ENCODE peak calls at places on chromosomes 3 and 15, in ten cellular contexts. W, M, S, K, P, Q, N, Y, G and U are unnamed samples.

GRCh38 chr3:52286777-52287110 is 884 bp upstream of the GLYCTK start:
- DNase-seq in W (no peak), G (no peak), P (peak), S (no peak), M (no peak), Q (peak), K (no peak), Y (no peak), N (no peak), U (no peak)

GRCh38 chr3:184616416-184616815 is 54.8 kb downstream of the EPHB3 start:
- DNase-seq in Y (no peak), K (no peak), G (no peak), W (no peak), P (no peak), M (no peak), S (no peak), N (no peak), Q (no peak), U (no peak)

GRCh38 chr15:99365232-99365631 is 114.0 kb downstream of the LRRC28 start:
- DNase-seq in S (no peak), N (no peak), P (no peak), K (no peak), W (no peak), M (no peak), Q (no peak), Y (no peak), G (peak), U (no peak)

GRCh38 chr15:65375871-65376552 is 1.8 kb downstream of the IGDCC3 start:
- DNase-seq in P (no peak), N (no peak), S (no peak), G (no peak), Y (no peak), Q (no peak), K (no peak), W (no peak), M (no peak), U (no peak)

GRCh38 chr15:68578960-68579935 is at the start of gene CORO2B:
- DNase-seq in Q (peak), M (no peak), Y (no peak), P (no peak), W (no peak), N (no peak), S (no peak), G (no peak), K (no peak), U (peak)

GRCh38 chr3:105614288-105615030 is 247.8 kb downstream of the ALCAM start:
- DNase-seq in S (no peak), N (no peak), W (no peak), P (no peak), K (no peak), G (no peak), M (no peak), Q (no peak), Y (no peak), U (no peak)

GRCh38 chr15:88603885-88604284 is 17.3 kb upstream of the AEN start:
- DNase-seq in P (no peak), N (no peak), Q (no peak), G (no peak), M (no peak), Y (no peak), K (no peak), W (no peak), S (no peak), U (peak)

GRCh38 chr3:100665230-100665629 is 44.1 kb upstream of the TFG start:
- DNase-seq in P (no peak), Y (no peak), N (no peak), K (no peak), M (no peak), Q (no peak), G (no peak), S (no peak), W (no peak), U (no peak)

GRCh38 chr15:67253103-67253502 is 1.4 kb downstream of the AAGAB start:
- DNase-seq in Q (no peak), W (no peak), N (no peak), M (peak), K (no peak), G (no peak), Y (no peak), P (no peak), S (no peak), U (no peak)

GRCh38 chr15:27490867-27491595 is 520.0 kb downstream of the GABRG3 start:
- DNase-seq in G (no peak), Y (no peak), M (no peak), P (no peak), Q (no peak), N (no peak), W (no peak), S (no peak), K (no peak), U (peak)

GRCh38 chr15:47801522-47801921 is 84.2 kb downstream of the SEMA6D start:
- DNase-seq in M (no peak), S (no peak), P (no peak), K (no peak), Q (peak), W (no peak), N (peak), Y (no peak), G (no peak), U (no peak)

GRCh38 chr3:15979490-15979889 is 181.7 kb upstream of the ANKRD28 start:
- DNase-seq in Q (no peak), W (peak), P (no peak), K (no peak), N (no peak), Y (peak), M (no peak), S (no peak), G (no peak), U (no peak)

GRCh38 chr3:130748520-130748919 is 1.9 kb upstream of the PIK3R4 start:
- DNase-seq in S (no peak), W (no peak), P (no peak), N (no peak), M (no peak), K (no peak), Y (no peak), G (no peak), Q (no peak), U (no peak)

GRCh38 chr3:6560259-6560658 is 300.7 kb upstream of the GRM7 start:
- DNase-seq in N (no peak), K (no peak), G (no peak), Y (no peak), S (no peak), P (no peak), W (no peak), Q (no peak), M (no peak), U (no peak)

GRCh38 chr15:25268166-25268565 is 170.7 kb downstream of the UBE3A start:
- DNase-seq in P (peak), K (no peak), S (no peak), G (no peak), M (no peak), Q (no peak), W (peak), Y (no peak), N (no peak), U (peak)

GRCh38 chr3:172519740-172520139 is 3.5 kb downstream of the TNFSF10 start:
- DNase-seq in Y (no peak), W (no peak), K (no peak), M (no peak), Q (peak), G (no peak), P (no peak), N (no peak), S (no peak), U (no peak)

GRCh38 chr3:25648925-25649828 is 15.5 kb downstream of the TOP2B start:
- DNase-seq in K (no peak), W (no peak), M (no peak), Q (no peak), N (no peak), G (no peak), S (no peak), P (no peak), Y (no peak), U (no peak)

GRCh38 chr15:64861960-64862359 is 20.2 kb downstream of the PLEKHO2 start:
- DNase-seq in N (no peak), G (no peak), W (no peak), S (no peak), M (no peak), P (no peak), Q (no peak), Y (no peak), K (no peak), U (peak)

GRCh38 chr3:152325136-152325535 is 56.4 kb downstream of the MBNL1 start:
- DNase-seq in K (no peak), G (no peak), Y (no peak), Q (no peak), S (no peak), W (no peak), P (no peak), N (no peak), M (no peak), U (no peak)

GRCh38 chr3:152331975-152332374 is 63.2 kb downstream of the MBNL1 start:
- DNase-seq in W (no peak), M (no peak), Q (no peak), N (no peak), K (no peak), G (no peak), S (no peak), P (no peak), Y (no peak), U (no peak)

GRCh38 chr3:152330565-152330964 is 61.8 kb downstream of the MBNL1 start:
- DNase-seq in Q (no peak), G (peak), Y (no peak), S (no peak), K (no peak), M (no peak), W (no peak), P (no peak), N (no peak), U (no peak)

GRCh38 chr3:152331018-152331541 is 62.4 kb downstream of the MBNL1 start:
- DNase-seq in N (no peak), Y (no peak), S (no peak), W (no peak), M (no peak), G (peak), P (peak), Q (no peak), K (no peak), U (no peak)

GRCh38 chr3:152328841-152329240 is 60.1 kb downstream of the MBNL1 start:
- DNase-seq in G (peak), S (no peak), M (no peak), Y (no peak), K (no peak), P (peak), W (no peak), Q (no peak), N (no peak), U (no peak)
- TF ChIP-seq POLR2AphosphoS5 in G (peak), S (peak), M (peak), Y (no peak), K (no peak), P (no peak), W (no peak), Q (peak), N (no peak), U (no peak)

GRCh38 chr15:41501191-41501917 is 7.7 kb downstream of the ITPKA start:
- DNase-seq in M (no peak), G (peak), S (no peak), Y (no peak), P (no peak), W (no peak), N (no peak), K (no peak), Q (no peak), U (peak)
- TF ChIP-seq POLR2AphosphoS5 in M (no peak), G (no peak), S (no peak), Y (no peak), P (no peak), W (no peak), N (no peak), K (no peak), Q (no peak), U (no peak)

GRCh38 chr3:49093853-49094767 is at the start of gene QRICH1:
- DNase-seq in N (peak), K (peak), M (peak), G (peak), S (peak), Y (peak), P (peak), W (peak), Q (peak), U (peak)

GRCh38 chr3:49098429-49098828 is 4.6 kb upstream of the QRICH1 start:
- DNase-seq in N (no peak), S (no peak), P (no peak), Q (no peak), K (no peak), G (no peak), Y (no peak), W (no peak), M (no peak), U (no peak)

GRCh38 chr3:49098910-49099630 is 5.2 kb upstream of the QRICH1 start:
- DNase-seq in P (no peak), M (no peak), K (no peak), W (no peak), G (no peak), Y (no peak), S (no peak), N (no peak), Q (no peak), U (no peak)

GRCh38 chr3:49092948-49093852 is 671 bp downstream of the QRICH1 start:
- DNase-seq in N (peak), Y (peak), Q (peak), K (peak), W (peak), G (peak), S (peak), M (peak), P (peak), U (peak)
- TF ChIP-seq POLR2AphosphoS5 in N (no peak), Y (peak), Q (peak), K (no peak), W (peak), G (no peak), S (no peak), M (no peak), P (peak), U (no peak)

GRCh38 chr15:44215594-44215993 is 20.5 kb upstream of the FRMD5 start:
- DNase-seq in W (no peak), Y (no peak), M (no peak), N (no peak), Q (no peak), G (peak), S (no peak), K (no peak), P (peak), U (no peak)
- TF ChIP-seq POLR2AphosphoS5 in W (no peak), Y (no peak), M (no peak), N (no peak), Q (no peak), G (peak), S (no peak), K (no peak), P (no peak), U (no peak)

DNA sequence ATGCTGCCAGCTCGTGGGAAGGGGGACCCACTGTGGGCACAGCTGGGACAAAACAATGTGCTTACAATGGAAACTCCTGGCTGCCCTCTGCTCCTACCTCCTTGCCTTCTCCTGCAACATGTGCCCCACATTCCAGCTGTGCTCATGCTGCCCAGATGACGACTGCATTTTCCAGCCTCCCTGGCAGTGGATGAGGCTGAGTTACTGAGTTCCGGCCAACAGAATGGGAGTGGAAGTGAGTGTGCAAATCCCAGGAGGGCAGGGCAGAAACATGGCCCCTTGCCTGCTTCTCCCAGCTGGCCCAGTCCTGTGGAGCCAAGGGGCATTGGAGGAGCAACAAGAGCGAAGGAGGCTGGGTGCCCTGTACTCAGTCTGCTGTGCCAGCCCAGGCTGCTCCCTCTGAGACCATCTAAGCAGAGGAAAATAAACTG is 17.1 kb downstream of the KLF15 start:
- DNase-seq in W (no peak), Y (no peak), Q (no peak), S (peak), P (no peak), N (no peak), G (no peak), K (peak), M (peak), U (no peak)
- TF ChIP-seq POLR2AphosphoS5 in W (no peak), Y (peak), Q (no peak), S (no peak), P (no peak), N (no peak), G (no peak), K (no peak), M (no peak), U (no peak)

DNA sequence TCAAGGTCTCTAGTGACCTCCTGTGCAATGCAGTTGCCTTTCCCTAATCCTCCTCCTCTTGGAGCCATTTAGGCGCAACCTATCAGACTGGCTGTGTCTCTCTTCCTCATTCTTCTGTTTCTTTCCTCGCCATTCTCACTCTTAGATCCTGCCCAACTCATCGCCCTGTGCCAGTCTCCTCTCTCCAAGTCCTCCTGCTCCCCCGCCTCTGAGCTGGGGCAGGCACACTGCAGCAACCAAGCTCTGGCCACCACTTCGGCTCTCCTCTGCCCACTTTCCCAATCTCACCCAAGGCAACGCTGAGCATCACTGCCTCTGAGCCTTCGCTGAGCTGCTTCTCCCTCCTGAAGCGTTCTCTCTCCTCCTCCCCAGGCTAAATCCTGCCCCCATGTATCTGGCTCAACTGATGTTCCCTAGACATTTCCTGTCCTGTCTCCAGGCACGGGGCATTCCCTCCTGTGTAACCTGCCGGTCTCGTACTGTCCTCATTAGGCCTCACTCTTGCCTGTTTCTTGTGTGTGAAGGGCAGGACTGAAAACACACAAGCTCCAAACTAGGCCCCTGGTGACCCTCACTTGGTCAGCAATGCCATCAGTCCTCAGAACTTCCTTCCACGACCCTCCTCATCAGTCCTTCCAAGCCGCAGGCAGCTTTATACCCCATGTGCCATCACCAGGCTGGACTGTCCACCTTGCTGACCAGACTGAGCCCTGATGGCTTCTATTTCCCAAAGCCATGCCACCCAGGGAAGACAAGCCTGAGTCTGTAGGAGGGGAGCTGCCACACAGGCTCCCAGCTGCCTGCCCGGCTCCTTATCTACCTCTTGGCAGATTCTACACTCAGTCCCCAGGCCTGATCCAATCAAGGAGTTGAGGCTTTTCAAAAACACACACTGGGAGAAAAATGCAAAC is 85.6 kb downstream of the SEC22A start:
- DNase-seq in Q (no peak), K (no peak), G (no peak), Y (peak), W (no peak), P (no peak), M (no peak), N (no peak), S (no peak), U (no peak)
- TF ChIP-seq POLR2AphosphoS5 in Q (no peak), K (no peak), G (no peak), Y (no peak), W (no peak), P (no peak), M (no peak), N (no peak), S (no peak), U (no peak)

GRCh38 chr3:124679048-124679638 is 51.1 kb upstream of the UMPS start:
- DNase-seq in W (no peak), K (no peak), Y (no peak), Q (no peak), M (no peak), G (no peak), S (no peak), N (no peak), P (no peak), U (no peak)
- TF ChIP-seq POLR2AphosphoS5 in W (no peak), K (no peak), Y (no peak), Q (no peak), M (no peak), G (no peak), S (no peak), N (no peak), P (no peak), U (no peak)

GRCh38 chr3:110940074-110940473 is 131.5 kb upstream of the NECTIN3 start:
- DNase-seq in G (no peak), S (no peak), M (no peak), Q (no peak), P (peak), Y (no peak), K (no peak), W (no peak), N (no peak), U (no peak)
- TF ChIP-seq POLR2AphosphoS5 in G (no peak), S (no peak), M (no peak), Q (no peak), P (no peak), Y (no peak), K (no peak), W (no peak), N (no peak), U (no peak)

DNA sequence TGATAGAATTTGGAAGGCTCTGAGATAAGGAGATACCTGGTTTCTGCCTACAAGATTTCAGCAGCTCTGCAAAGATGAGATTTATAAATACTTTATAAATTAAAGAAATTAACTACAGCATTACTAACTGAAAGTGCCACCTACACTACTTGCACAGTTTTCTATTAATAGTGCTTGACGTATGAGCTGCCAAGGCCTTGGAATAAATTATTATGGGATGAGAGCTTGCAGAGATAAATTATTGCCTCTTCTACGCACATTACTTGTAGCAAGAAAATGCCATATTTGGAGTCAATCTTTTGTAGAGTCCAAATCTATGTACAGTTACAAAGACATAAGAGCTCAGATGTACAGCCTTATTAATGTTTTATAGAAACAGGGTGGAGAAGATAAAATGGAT is 89.1 kb downstream of the BCHE start:
- DNase-seq in Y (no peak), N (no peak), K (no peak), M (no peak), G (no peak), Q (no peak), W (no peak), S (no peak), P (no peak), U (no peak)
- TF ChIP-seq POLR2AphosphoS5 in Y (no peak), N (no peak), K (no peak), M (no peak), G (no peak), Q (no peak), W (no peak), S (no peak), P (no peak), U (no peak)

GRCh38 chr3:3799173-3800075 is at the start of gene LRRN1:
- DNase-seq in K (peak), Q (peak), M (peak), W (peak), P (no peak), Y (no peak), G (no peak), S (peak), N (peak), U (peak)
- TF ChIP-seq POLR2AphosphoS5 in K (no peak), Q (peak), M (no peak), W (no peak), P (no peak), Y (peak), G (no peak), S (peak), N (no peak), U (peak)